ENCODE peak calls at places on chromosomes 2 and 18, in six cellular contexts. H is A549, P is foreskin fibroblast, X is astrocyte of the spinal cord, Q is tibial nerve, A is endodermal cell. M is an unnamed sample.

GRCh38 chr2:55811048-55811447 is 112.5 kb downstream of the EFEMP1 start:
- DNase-seq in H (no peak), P (no peak), X (no peak), Q (no peak), A (no peak), M (no peak)

GRCh38 chr2:33133436-33133835 is 186.7 kb downstream of the LTBP1 start:
- DNase-seq in H (no peak), P (no peak), X (peak), Q (no peak), A (no peak), M (no peak)

GRCh38 chr2:105734762-105735538 is 9.8 kb upstream of the NCK2 start:
- DNase-seq in H (no peak), P (peak), X (peak), Q (no peak), A (no peak), M (peak)

GRCh38 chr2:240814280-240814679 is 5.7 kb downstream of the KIF1A start:
- DNase-seq in H (no peak), P (no peak), X (no peak), Q (no peak), A (peak), M (no peak)

GRCh38 chr2:241320394-241320793 is 4.7 kb downstream of the SEPTIN2 start:
- DNase-seq in H (no peak), P (no peak), X (no peak), Q (no peak), A (no peak), M (no peak)

GRCh38 chr2:128645631-128646030 is 327.0 kb upstream of the HS6ST1 start:
- DNase-seq in H (no peak), P (no peak), X (no peak), Q (no peak), A (no peak), M (no peak)

GRCh38 chr2:1740714-1741584 is 3.4 kb downstream of the PXDN start:
- DNase-seq in H (no peak), P (no peak), X (no peak), Q (no peak), A (peak), M (no peak)

GRCh38 chr2:179106342-179107178 is 56.6 kb upstream of the CCDC141 start:
- DNase-seq in H (peak), P (peak), X (peak), Q (no peak), A (no peak), M (peak)

GRCh38 chr2:9288233-9288632 is 81.6 kb downstream of the ASAP2 start:
- DNase-seq in H (peak), P (peak), X (peak), Q (no peak), A (no peak), M (peak)

GRCh38 chr2:38360177-38360576 is 16.9 kb downstream of the ATL2 start:
- DNase-seq in H (no peak), P (no peak), X (no peak), Q (no peak), A (no peak), M (no peak)

GRCh38 chr2:43201016-43201415 is 25.4 kb downstream of the ZFP36L2 start:
- DNase-seq in H (no peak), P (no peak), X (no peak), Q (no peak), A (no peak), M (no peak)

GRCh38 chr2:193670478-193670877 is 1475.7 kb upstream of the TMEFF2 start:
- DNase-seq in H (no peak), P (no peak), X (no peak), Q (no peak), A (no peak), M (no peak)

GRCh38 chr2:176562359-176563043 is 293.3 kb downstream of the MTX2 start:
- DNase-seq in H (no peak), P (no peak), X (peak), Q (no peak), A (no peak), M (no peak)

GRCh38 chr2:117980783-117981676 is 32.8 kb downstream of the CCDC93 start:
- DNase-seq in H (no peak), P (peak), X (peak), Q (no peak), A (no peak), M (peak)

GRCh38 chr2:101344173-101344572 is 35.7 kb upstream of the RNF149 start:
- DNase-seq in H (no peak), P (no peak), X (no peak), Q (no peak), A (no peak), M (no peak)

GRCh38 chr2:240792658-240793312 is 27.2 kb downstream of the KIF1A start:
- DNase-seq in H (no peak), P (no peak), X (no peak), Q (no peak), A (no peak), M (no peak)

GRCh38 chr2:139773720-139774277 is 993.6 kb upstream of the NXPH2 start:
- DNase-seq in H (no peak), P (no peak), X (no peak), Q (no peak), A (no peak), M (no peak)

GRCh38 chr2:128819092-128819491 is 500.4 kb upstream of the HS6ST1 start:
- DNase-seq in H (no peak), P (no peak), X (no peak), Q (no peak), A (peak), M (no peak)

GRCh38 chr2:111236027-111236426 is 115.3 kb downstream of the BCL2L11 start:
- DNase-seq in H (no peak), P (no peak), X (no peak), Q (no peak), A (peak), M (no peak)

GRCh38 chr2:226121339-226121738 is 678.3 kb downstream of the IRS1 start:
- DNase-seq in H (no peak), P (peak), X (peak), Q (no peak), A (no peak), M (no peak)

GRCh38 chr2:205827809-205828208 is 145.5 kb downstream of the NRP2 start:
- DNase-seq in H (no peak), P (no peak), X (no peak), Q (no peak), A (no peak), M (no peak)

GRCh38 chr2:1091895-1092585 is 141.4 kb downstream of the SNTG2 start:
- DNase-seq in H (no peak), P (peak), X (no peak), Q (no peak), A (no peak), M (no peak)

GRCh38 chr2:64227603-64228125 is 83.4 kb upstream of the PELI1 start:
- DNase-seq in H (no peak), P (no peak), X (no peak), Q (no peak), A (no peak), M (no peak)

GRCh38 chr2:80304522-80304878 is at the start of gene LRRTM1:
- DNase-seq in H (no peak), P (no peak), X (no peak), Q (no peak), A (peak), M (no peak)

GRCh38 chr18:45828917-45829811 is 3.7 kb downstream of the SIGLEC15 start:
- DNase-seq in H (no peak), P (no peak), X (no peak), Q (no peak), A (peak), M (no peak)

GRCh38 chr2:137870682-137871081 is 93.6 kb upstream of the HNMT start:
- DNase-seq in H (no peak), P (no peak), X (no peak), Q (no peak), A (no peak), M (no peak)

GRCh38 chr2:74333896-74334586 is 9.2 kb downstream of the SLC4A5 start:
- DNase-seq in H (no peak), P (no peak), X (no peak), Q (no peak), A (no peak), M (no peak)

GRCh38 chr18:6374935-6375529 is 39.7 kb downstream of the L3MBTL4 start:
- DNase-seq in H (no peak), P (no peak), X (no peak), Q (no peak), A (no peak), M (no peak)
- TF ChIP-seq CTCF in H (no peak), P (no peak), X (no peak), Q (no peak), A (no peak), M (no peak)

GRCh38 chr2:48722391-48722790 is 33.1 kb downstream of the LHCGR start:
- DNase-seq in H (no peak), P (no peak), X (no peak), Q (no peak), A (no peak), M (no peak)
- H3K4me3 ChIP-seq in H (no peak), P (no peak), X (no peak), Q (no peak), A (no peak), M (no peak)

GRCh38 chr2:46009772-46010171 is 287.4 kb upstream of the EPAS1 start:
- DNase-seq in H (no peak), P (no peak), X (no peak), Q (no peak), A (no peak), M (no peak)

GRCh38 chr2:46008082-46008870 is 288.9 kb upstream of the EPAS1 start:
- DNase-seq in H (no peak), P (no peak), X (peak), Q (no peak), A (no peak), M (no peak)

GRCh38 chr2:46010223-46010924 is 286.8 kb upstream of the EPAS1 start:
- DNase-seq in H (no peak), P (no peak), X (no peak), Q (no peak), A (no peak), M (no peak)

GRCh38 chr2:46010925-46011490 is 286.2 kb upstream of the EPAS1 start:
- DNase-seq in H (peak), P (no peak), X (peak), Q (no peak), A (no peak), M (peak)

DNA sequence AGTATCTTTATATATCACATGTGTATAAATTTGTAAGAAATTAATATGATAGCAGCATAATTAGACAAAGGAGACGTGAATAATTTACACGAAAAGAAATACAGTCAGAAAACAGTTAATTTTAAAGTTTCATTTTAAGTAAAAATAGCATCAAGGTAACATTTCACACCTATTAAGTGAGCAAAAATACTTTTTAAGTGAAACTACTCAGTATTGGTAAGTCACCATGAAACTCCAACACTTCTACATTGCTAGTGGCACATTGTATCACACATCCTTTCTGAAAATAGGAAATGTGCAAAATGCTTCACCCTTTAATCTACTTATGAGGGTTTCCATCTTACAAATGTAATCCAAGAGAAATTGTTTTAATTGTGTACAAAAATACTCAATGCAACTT is 287.9 kb upstream of the EPAS1 start:
- DNase-seq in H (no peak), P (no peak), X (no peak), Q (no peak), A (no peak), M (no peak)
- TF ChIP-seq CTCF in H (no peak), P (no peak), X (no peak), Q (no peak), A (no peak), M (no peak)

GRCh38 chr2:54461251-54461650 is 5.1 kb downstream of the SPTBN1 start:
- DNase-seq in H (no peak), P (no peak), X (peak), Q (no peak), A (no peak), M (no peak)

GRCh38 chr2:54456526-54457325 is 599 bp downstream of the SPTBN1 start:
- DNase-seq in H (peak), P (peak), X (peak), Q (no peak), A (peak), M (no peak)

GRCh38 chr2:54457326-54458023 is 1.3 kb downstream of the SPTBN1 start:
- DNase-seq in H (peak), P (no peak), X (no peak), Q (no peak), A (peak), M (no peak)

GRCh38 chr2:54455584-54456525 is at the start of gene SPTBN1:
- DNase-seq in H (peak), P (peak), X (peak), Q (peak), A (peak), M (peak)

DNA sequence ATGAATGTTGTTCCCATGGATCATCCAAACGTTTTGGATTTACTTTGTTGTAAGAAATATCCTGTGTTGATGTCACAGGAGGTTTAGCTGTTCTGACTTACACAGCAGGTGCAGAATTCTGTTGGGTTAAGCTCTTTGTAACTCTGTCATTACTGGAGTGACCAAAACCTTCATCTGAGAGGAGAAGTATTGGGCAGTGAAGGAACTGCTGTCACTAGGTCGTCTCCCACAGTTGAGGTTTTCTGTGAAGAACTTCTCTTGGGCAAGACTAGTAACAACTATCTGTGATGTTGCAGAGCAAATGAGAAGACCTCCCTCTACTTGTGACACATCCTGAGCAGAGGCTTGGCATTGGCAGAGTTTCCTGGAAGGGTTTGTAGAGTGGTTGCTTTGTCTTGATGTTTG is 2.9 kb downstream of the SPTBN1 start:
- DNase-seq in H (no peak), P (peak), X (peak), Q (no peak), A (no peak), M (no peak)
- H3K4me3 ChIP-seq in H (no peak), P (peak), X (no peak), Q (no peak), A (no peak), M (peak)

GRCh38 chr2:191866195-191866594 is 19.3 kb upstream of the CAVIN2 start:
- DNase-seq in H (no peak), P (no peak), X (no peak), Q (no peak), A (peak), M (no peak)
- TF ChIP-seq CTCF in H (no peak), P (no peak), X (no peak), Q (no peak), A (peak), M (no peak)

GRCh38 chr18:2657788-2658458 is 2.4 kb downstream of the SMCHD1 start:
- DNase-seq in H (no peak), P (peak), X (peak), Q (no peak), A (no peak), M (peak)
- H3K4me3 ChIP-seq in H (peak), P (peak), X (peak), Q (no peak), A (peak), M (peak)